ENCODE peak calls at places on chromosomes 13 and 19, in four cellular contexts. E, Y, D and V are unnamed samples.

GRCh38 chr13:52159159-52159982 is at the start of gene NEK3:
- DNase-seq in E (peak), D (peak), Y (peak), V (peak)

GRCh38 chr13:51644649-51645048 is 60.4 kb downstream of the WDFY2 start:
- DNase-seq in D (peak), E (no peak), Y (no peak), V (no peak)

GRCh38 chr19:21474671-21475181 is 30.7 kb upstream of the ZNF429 start:
- DNase-seq in D (peak), E (peak), Y (peak), V (no peak)

GRCh38 chr13:34867590-34867989 is 74.5 kb upstream of the NBEA start:
- DNase-seq in E (no peak), D (peak), Y (no peak), V (no peak)

GRCh38 chr19:9848761-9849160 is 13.6 kb downstream of the PIN1 start:
- DNase-seq in E (no peak), D (no peak), Y (no peak), V (no peak)

GRCh38 chr19:35585844-35586243 is at the start of gene PMIS2:
- DNase-seq in D (no peak), E (no peak), Y (no peak), V (no peak)

GRCh38 chr13:62779146-62779545 is 1363.5 kb upstream of the PCDH20 start:
- DNase-seq in Y (no peak), D (no peak), E (no peak), V (no peak)

GRCh38 chr13:34466301-34466700 is 475.8 kb upstream of the NBEA start:
- DNase-seq in Y (no peak), E (no peak), D (no peak), V (no peak)

GRCh38 chr13:114115191-114115671 is 17.2 kb downstream of the RASA3 start:
- DNase-seq in D (peak), Y (peak), E (peak), V (peak)

GRCh38 chr19:9323557-9323918 is 441 bp upstream of the ZNF559 start:
- DNase-seq in D (peak), E (peak), Y (peak), V (peak)

GRCh38 chr13:113084943-113085540 is 20.5 kb upstream of the F7 start:
- DNase-seq in D (no peak), E (no peak), Y (no peak), V (no peak)

GRCh38 chr13:48783831-48784230 is 130.1 kb downstream of the CYSLTR2 start:
- DNase-seq in D (no peak), Y (no peak), E (no peak), V (no peak)

GRCh38 chr13:38687246-38688229 is 661 bp downstream of the FREM2 start:
- DNase-seq in Y (no peak), D (peak), E (no peak), V (no peak)

GRCh38 chr19:56746367-56746766 is 74.8 kb upstream of the ZNF835 start:
- DNase-seq in E (no peak), Y (no peak), D (no peak), V (no peak)

GRCh38 chr13:73107459-73107858 is 48.7 kb downstream of the KLF5 start:
- DNase-seq in D (no peak), E (no peak), Y (no peak), V (no peak)

GRCh38 chr19:43620061-43621001 is 902 bp upstream of the ZNF428 start:
- DNase-seq in D (no peak), E (no peak), Y (no peak), V (no peak)

GRCh38 chr19:15123900-15124299 is 16.7 kb downstream of the SYDE1 start:
- DNase-seq in E (peak), D (no peak), Y (peak), V (no peak)

GRCh38 chr19:49168421-49168820 is 10.8 kb downstream of the TRPM4 start:
- DNase-seq in E (no peak), D (no peak), Y (no peak), V (no peak)

GRCh38 chr19:53898680-53899341 is 10.3 kb upstream of the CACNG7 start:
- DNase-seq in E (no peak), Y (no peak), D (no peak), V (no peak)

GRCh38 chr13:38685974-38686571 is 804 bp upstream of the FREM2 start:
- DNase-seq in D (peak), E (no peak), Y (peak), V (no peak)

GRCh38 chr19:15463865-15464371 is 426 bp downstream of the RASAL3 start:
- DNase-seq in Y (peak), D (no peak), E (no peak), V (no peak)

GRCh38 chr13:51066091-51066831 is 44.8 kb downstream of the C13orf42 start:
- DNase-seq in E (no peak), Y (no peak), D (no peak), V (peak)

GRCh38 chr13:100597253-100597652 is 8.7 kb upstream of the GGACT start:
- DNase-seq in E (no peak), D (no peak), Y (no peak), V (no peak)

GRCh38 chr13:113927661-113928581 is 46.0 kb downstream of the C13orf46 start:
- DNase-seq in Y (no peak), D (peak), E (peak), V (peak)

GRCh38 chr13:113758651-113759524 is at the start of gene TMEM255B:
- DNase-seq in D (peak), Y (peak), E (peak), V (peak)

GRCh38 chr19:39998511-39998910 is 1.7 kb downstream of the ZNF546 start:
- DNase-seq in E (no peak), D (peak), Y (no peak), V (no peak)

GRCh38 chr13:108342369-108343289 is 73.1 kb downstream of the TNFSF13B start:
- DNase-seq in Y (no peak), E (no peak), D (peak), V (peak)

GRCh38 chr13:24161010-24161775 is 673 bp downstream of the SPATA13 start:
- DNase-seq in Y (peak), D (peak), E (peak), V (peak)

GRCh38 chr19:1206733-1207301 is 1.2 kb downstream of the STK11 start:
- DNase-seq in E (no peak), Y (peak), D (no peak), V (peak)

GRCh38 chr13:31485651-31486051 is 253.7 kb upstream of the RXFP2 start:
- DNase-seq in Y (no peak), E (no peak), D (peak), V (no peak)

GRCh38 chr13:51819544-51819943 is 15.6 kb upstream of the DHRS12 start:
- DNase-seq in E (no peak), Y (no peak), D (no peak), V (no peak)

GRCh38 chr13:110319774-110320509 is 12.9 kb downstream of the COL4A2 start:
- DNase-seq in Y (no peak), D (peak), E (peak), V (peak)

GRCh38 chr13:105345116-105345515 is 1190.3 kb downstream of the EFNB2 start:
- DNase-seq in D (no peak), E (no peak), Y (no peak), V (no peak)

GRCh38 chr13:94329277-94329676 is 150.2 kb downstream of the DCT start:
- DNase-seq in E (no peak), D (peak), Y (no peak), V (no peak)

GRCh38 chr19:41870401-41870873 is 6.6 kb upstream of the CD79A start:
- DNase-seq in Y (no peak), D (peak), E (no peak), V (no peak)

GRCh38 chr19:1063030-1063908 is 3.7 kb upstream of the ARHGAP45 start:
- DNase-seq in D (no peak), Y (peak), E (no peak), V (no peak)

GRCh38 chr13:43895940-43896339 is 16.2 kb downstream of the LACC1 start:
- DNase-seq in D (peak), Y (no peak), E (no peak), V (no peak)
- H3K27ac ChIP-seq in D (no peak), Y (no peak), E (no peak), V (no peak)

GRCh38 chr19:13024126-13024957 is 29.1 kb downstream of the NFIX start:
- DNase-seq in Y (no peak), E (no peak), D (no peak), V (no peak)

GRCh38 chr19:13025819-13026477 is 30.7 kb downstream of the NFIX start:
- DNase-seq in Y (no peak), E (peak), D (no peak), V (no peak)

GRCh38 chr19:13023666-13024065 is 28.4 kb downstream of the NFIX start:
- DNase-seq in D (peak), E (no peak), Y (no peak), V (no peak)

GRCh38 chr19:13026478-13026999 is 31.3 kb downstream of the NFIX start:
- DNase-seq in D (peak), Y (peak), E (peak), V (peak)

GRCh38 chr19:13024958-13025653 is 29.8 kb downstream of the NFIX start:
- DNase-seq in E (peak), Y (peak), D (no peak), V (no peak)
- H3K4me3 ChIP-seq in E (peak), Y (peak), D (peak), V (peak)

GRCh38 chr19:18996351-18996750 is 37.0 kb downstream of the SUGP2 start:
- DNase-seq in Y (no peak), E (no peak), D (no peak), V (no peak)
- H3K27ac ChIP-seq in Y (no peak), E (no peak), D (peak), V (peak)

GRCh38 chr19:19274146-19274545 is 1.0 kb upstream of the TM6SF2 start:
- DNase-seq in D (peak), E (no peak), Y (no peak), V (no peak)

GRCh38 chr19:19270749-19271571 is 2.1 kb downstream of the TM6SF2 start:
- DNase-seq in Y (no peak), E (no peak), D (no peak), V (no peak)

GRCh38 chr19:19269952-19270694 is 3.0 kb downstream of the TM6SF2 start:
- DNase-seq in Y (no peak), E (no peak), D (no peak), V (no peak)

GRCh38 chr19:19274716-19275115 is 1.6 kb upstream of the TM6SF2 start:
- DNase-seq in Y (no peak), E (no peak), D (no peak), V (no peak)

DNA sequence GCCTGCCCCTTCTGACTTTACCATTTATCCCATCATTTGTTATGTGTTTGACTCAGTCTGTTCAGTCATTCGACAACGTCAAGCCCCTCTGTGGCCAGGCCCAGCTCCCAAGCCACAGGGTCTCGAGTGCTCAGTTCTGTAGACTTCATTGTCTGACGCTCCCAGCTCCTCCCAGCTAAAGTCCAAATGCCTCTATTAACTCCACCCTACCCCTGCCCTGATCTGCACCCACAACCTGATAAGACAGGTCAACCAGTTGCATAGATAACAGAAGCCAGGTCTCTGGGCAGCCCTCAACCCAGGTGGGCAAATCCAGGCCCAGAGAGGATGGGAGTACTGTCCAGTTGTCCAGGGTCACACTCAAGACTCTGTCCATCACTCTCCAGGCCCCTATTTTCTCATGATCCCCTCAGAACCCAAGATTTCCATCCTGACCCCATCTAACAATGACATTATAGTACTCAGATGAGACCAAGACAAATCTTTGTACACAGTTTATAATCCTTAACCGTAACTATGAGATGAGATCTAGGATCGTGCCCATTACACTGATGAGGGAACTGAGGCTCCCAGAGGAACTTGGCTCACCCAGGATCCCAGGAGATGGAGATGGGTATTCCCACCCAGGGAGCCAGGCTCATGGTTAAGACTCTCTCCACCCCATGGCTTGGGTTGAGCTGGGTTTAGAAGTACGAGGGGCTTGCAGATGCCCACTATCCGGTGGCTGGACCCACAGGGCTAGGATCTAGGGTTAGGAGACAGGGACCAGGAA is 1.1 kb downstream of the TM6SF2 start:
- DNase-seq in D (no peak), E (no peak), Y (no peak), V (no peak)
- H3K4me3 ChIP-seq in D (no peak), E (no peak), Y (no peak), V (peak)

GRCh38 chr19:13069415-13070369 is 33.0 kb downstream of the LYL1 start:
- DNase-seq in D (no peak), Y (no peak), E (no peak), V (no peak)
- H3K27ac ChIP-seq in D (peak), Y (no peak), E (peak), V (no peak)

GRCh38 chr13:43767351-43767901 is 19.3 kb downstream of the ENOX1 start:
- DNase-seq in D (peak), E (no peak), Y (no peak), V (no peak)
- H3K4me3 ChIP-seq in D (no peak), E (no peak), Y (no peak), V (no peak)

GRCh38 chr19:38647368-38647965 is at the start of gene ACTN4:
- DNase-seq in Y (peak), D (peak), E (peak), V (peak)
- H3K27ac ChIP-seq in Y (peak), D (peak), E (peak), V (peak)